ENCODE peak calls at places on chromosomes 4 and X, in eight cellular contexts. J, E, A, K, L, I, P and H are unnamed samples.

GRCh38 chrX:19646298-19646697 is 131.0 kb upstream of the MAP3K15 start:
- DNase-seq in E (no peak), I (no peak), P (no peak), A (no peak), K (no peak), J (no peak), L (no peak), H (no peak)

GRCh38 chrX:119686087-119686639 is 6.8 kb downstream of the SEPTIN6 start:
- DNase-seq in E (no peak), L (no peak), P (no peak), I (no peak), A (no peak), J (peak), K (no peak), H (no peak)

GRCh38 chr4:121182296-121182695 is 18.2 kb upstream of the TNIP3 start:
- DNase-seq in L (peak), K (no peak), E (no peak), I (no peak), J (peak), A (peak), P (no peak), H (no peak)

GRCh38 chrX:56800307-56800706 is 71.3 kb downstream of the NBDY start:
- DNase-seq in I (no peak), A (no peak), K (no peak), J (no peak), P (no peak), L (no peak), E (peak), H (peak)

GRCh38 chr4:125254111-125254510 is 60.6 kb upstream of the FAT4 start:
- DNase-seq in I (no peak), K (no peak), E (no peak), A (peak), P (no peak), J (no peak), L (peak), H (no peak)

GRCh38 chrX:40947276-40947675 is 138.0 kb upstream of the USP9X start:
- DNase-seq in A (peak), K (no peak), J (no peak), P (no peak), L (no peak), I (no peak), E (no peak), H (no peak)

GRCh38 chr4:83010111-83010521 is 507 bp downstream of the LIN54 start:
- DNase-seq in L (peak), E (no peak), K (no peak), I (no peak), J (no peak), A (peak), P (no peak), H (no peak)

GRCh38 chr4:169307581-169307980 is 36.8 kb upstream of the SH3RF1 start:
- DNase-seq in I (no peak), E (no peak), L (peak), A (no peak), J (no peak), P (no peak), K (no peak), H (no peak)

GRCh38 chrX:119008122-119008744 is 33.8 kb downstream of the LONRF3 start:
- DNase-seq in K (peak), I (peak), J (peak), E (no peak), L (peak), A (peak), P (no peak), H (no peak)

GRCh38 chr4:163161536-163162205 is 5.0 kb downstream of the NAF1 start:
- DNase-seq in A (peak), I (no peak), K (no peak), J (no peak), L (peak), E (no peak), P (no peak), H (no peak)

GRCh38 chrX:50211510-50211909 is 6.9 kb downstream of the CCNB3 start:
- DNase-seq in A (peak), J (no peak), E (peak), P (no peak), K (no peak), L (peak), I (no peak), H (no peak)

GRCh38 chrX:40100537-40101429 is 3.0 kb upstream of the BCOR start:
- DNase-seq in L (no peak), K (no peak), J (no peak), P (no peak), I (no peak), E (no peak), A (no peak), H (no peak)

GRCh38 chrX:133685806-133686205 is 270.5 kb upstream of the GPC4 start:
- DNase-seq in L (no peak), E (no peak), I (no peak), K (peak), P (no peak), A (no peak), J (no peak), H (no peak)

GRCh38 chr4:37666625-37667071 is 19.5 kb downstream of the RELL1 start:
- DNase-seq in A (peak), L (peak), K (no peak), I (peak), P (no peak), J (no peak), E (no peak), H (peak)

GRCh38 chr4:152090543-152090942 is 329.7 kb upstream of the GATB start:
- DNase-seq in E (no peak), A (peak), J (no peak), L (peak), K (peak), P (no peak), I (peak), H (no peak)

GRCh38 chrX:19410259-19410658 is 66.5 kb downstream of the PDHA1 start:
- DNase-seq in K (no peak), A (no peak), P (no peak), L (peak), E (no peak), J (no peak), I (no peak), H (no peak)

GRCh38 chrX:9642270-9642995 is 123.2 kb downstream of the GPR143 start:
- DNase-seq in I (no peak), E (no peak), P (no peak), A (no peak), J (peak), L (no peak), K (no peak), H (no peak)

GRCh38 chr4:14749910-14750309 is 252.4 kb upstream of the CPEB2 start:
- DNase-seq in L (peak), I (peak), E (no peak), J (no peak), K (no peak), P (peak), A (peak), H (peak)

GRCh38 chrX:107982356-107982755 is at the start of gene TEX13B:
- DNase-seq in E (no peak), I (no peak), P (no peak), L (no peak), J (no peak), A (no peak), K (no peak), H (no peak)

GRCh38 chr4:127732623-127733199 is 2.5 kb downstream of the SLC25A31 start:
- DNase-seq in I (no peak), A (peak), E (no peak), K (peak), L (peak), J (no peak), P (no peak), H (no peak)

GRCh38 chrX:86078650-86079049 is 31.3 kb upstream of the CHM start:
- DNase-seq in K (no peak), L (no peak), I (no peak), J (no peak), A (peak), P (no peak), E (no peak), H (no peak)

GRCh38 chr4:3762753-3763511 is 3.3 kb upstream of the ADRA2C start:
- DNase-seq in J (no peak), K (no peak), E (no peak), I (no peak), L (no peak), P (no peak), A (no peak), H (no peak)

GRCh38 chrX:1391370-1391706 is 575 bp downstream of the SLC25A6 start:
- DNase-seq in A (no peak), E (peak), J (no peak), K (no peak), I (no peak), P (no peak), L (peak), H (no peak)

GRCh38 chr4:123821861-123822260 is 425.3 kb downstream of the SPRY1 start:
- DNase-seq in I (no peak), K (no peak), L (peak), A (peak), P (no peak), J (no peak), E (no peak), H (no peak)

GRCh38 chrX:40340116-40340515 is 240.7 kb upstream of the ATP6AP2 start:
- DNase-seq in K (no peak), A (no peak), E (no peak), L (no peak), I (no peak), P (no peak), J (no peak), H (no peak)

GRCh38 chr4:82984459-82984858 is 26.2 kb downstream of the LIN54 start:
- DNase-seq in P (no peak), E (no peak), L (peak), J (no peak), K (no peak), I (no peak), A (peak), H (no peak)

GRCh38 chr4:2060578-2061207 is 1.6 kb downstream of the NAT8L start:
- DNase-seq in E (no peak), I (no peak), L (no peak), K (no peak), J (no peak), P (no peak), A (no peak), H (no peak)

GRCh38 chrX:69616520-69617203 is 749 bp downstream of the EDA start:
- DNase-seq in I (peak), P (peak), E (peak), J (no peak), A (peak), K (no peak), L (no peak), H (peak)

GRCh38 chr4:58359590-58359989 is 1249.4 kb upstream of the IGFBP7 start:
- DNase-seq in J (no peak), L (no peak), I (no peak), K (no peak), E (no peak), A (no peak), P (no peak), H (no peak)

GRCh38 chr4:183347586-183347985 is 25.4 kb upstream of the CLDN24 start:
- DNase-seq in E (no peak), J (no peak), P (no peak), A (peak), K (no peak), I (no peak), L (no peak), H (no peak)

GRCh38 chr4:183348136-183348535 is 25.9 kb upstream of the CLDN24 start:
- DNase-seq in P (no peak), E (no peak), J (no peak), I (no peak), A (no peak), K (no peak), L (no peak), H (no peak)

GRCh38 chr4:183349673-183350072 is 27.4 kb upstream of the CLDN24 start:
- DNase-seq in J (no peak), A (no peak), P (no peak), K (no peak), E (no peak), I (no peak), L (peak), H (no peak)

GRCh38 chr4:183350317-183351071 is 28.3 kb upstream of the CLDN24 start:
- DNase-seq in J (no peak), K (no peak), I (no peak), L (no peak), E (no peak), P (no peak), A (no peak), H (no peak)

GRCh38 chr4:183348706-183349659 is 26.8 kb upstream of the CLDN24 start:
- DNase-seq in A (peak), P (no peak), I (no peak), J (no peak), K (no peak), E (no peak), L (peak), H (no peak)
- H3K4me3 ChIP-seq in A (no peak), P (no peak), I (no peak), J (no peak), K (no peak), E (no peak), L (no peak), H (no peak)

DNA sequence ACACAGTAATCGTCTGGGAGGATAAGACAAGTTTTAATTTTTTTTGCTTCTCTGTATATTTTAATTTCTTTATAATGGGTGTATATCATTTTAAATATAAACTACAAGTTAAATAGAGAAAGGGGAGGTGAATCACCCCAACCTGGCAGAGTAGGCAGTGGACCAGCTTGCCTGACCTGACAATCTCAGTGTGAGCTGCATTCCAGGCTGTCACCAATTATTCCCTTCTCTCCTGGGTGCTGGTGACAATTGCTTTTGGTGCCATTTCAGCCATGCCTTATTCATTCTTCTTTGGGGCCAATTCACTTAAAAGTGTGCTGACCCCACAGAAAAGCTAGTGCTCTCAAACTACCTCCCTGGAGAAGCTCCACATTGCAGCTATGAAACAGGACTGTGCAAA is 359.1 kb downstream of the HS3ST1 start:
- DNase-seq in A (no peak), J (no peak), P (no peak), E (no peak), I (no peak), L (no peak), K (no peak), H (no peak)
- H3K4me3 ChIP-seq in A (no peak), J (no peak), P (no peak), E (no peak), I (no peak), L (no peak), K (no peak), H (no peak)

DNA sequence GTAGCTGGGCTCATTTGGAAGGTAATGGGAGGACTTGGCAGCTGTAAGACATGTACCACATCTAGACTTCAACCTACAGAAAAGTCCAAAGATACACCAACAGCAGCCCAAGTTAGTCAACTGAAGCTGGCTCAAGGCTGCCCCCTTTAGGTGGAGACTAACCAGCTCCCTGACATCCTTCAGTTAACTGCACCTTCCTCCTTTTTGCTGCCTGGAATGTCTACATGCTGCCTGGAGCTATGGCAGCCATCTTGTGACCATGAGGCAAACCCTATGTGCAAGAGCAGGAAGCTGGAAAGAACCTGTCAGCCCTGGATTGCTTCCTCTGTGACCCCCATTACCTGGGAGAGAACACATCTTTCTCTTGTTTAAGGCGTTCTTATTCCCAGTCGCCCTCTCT is 25.8 kb downstream of the ARSD start:
- DNase-seq in K (no peak), I (no peak), P (no peak), E (no peak), A (no peak), L (no peak), J (no peak), H (no peak)
- H3K4me3 ChIP-seq in K (no peak), I (no peak), P (no peak), E (no peak), A (no peak), L (no peak), J (no peak), H (no peak)

GRCh38 chrX:47232197-47232802 is 509 bp upstream of the USP11 start:
- DNase-seq in E (no peak), J (no peak), K (no peak), P (no peak), A (no peak), L (peak), I (no peak), H (no peak)
- H3K4me3 ChIP-seq in E (no peak), J (peak), K (peak), P (peak), A (peak), L (peak), I (peak), H (peak)